ENCODE peak calls at places on chromosomes 16 and 17, in ten cellular contexts. X is AG04450, G is brain microvascular endothelial cell, E is transverse colon, B is mesendoderm, S is colonic mucosa, C is choroid plexus epithelial cell, D is neural progenitor cell, I is sigmoid colon, A is GM12865. U is an unnamed sample.

GRCh38 chr17:16259926-16260325 is 42.9 kb downstream of the PIGL start:
- DNase-seq in G (no peak), S (no peak), D (no peak), C (no peak), X (no peak), I (no peak), B (no peak), E (no peak), A (no peak), U (no peak)

GRCh38 chr17:4902540-4902939 is 358 bp downstream of the CHRNE start:
- DNase-seq in D (no peak), X (no peak), C (no peak), G (no peak), S (no peak), B (no peak), I (no peak), A (no peak), E (no peak), U (no peak)

GRCh38 chr16:55668337-55669281 is 12.8 kb downstream of the SLC6A2 start:
- DNase-seq in G (peak; percentile 10), I (no peak), E (no peak), D (no peak), C (no peak), B (peak; percentile 93), S (no peak), A (no peak), X (no peak), U (no peak)

GRCh38 chr16:71440669-71441347 is 1.0 kb downstream of the TLE7 start:
- DNase-seq in I (no peak), S (no peak), A (no peak), B (peak; percentile 42), G (no peak), C (no peak), E (no peak), D (peak; percentile 54), X (no peak), U (no peak)

GRCh38 chr17:80671039-80671822 is 126.6 kb downstream of the RPTOR start:
- DNase-seq in I (no peak), G (no peak), S (no peak), C (peak; percentile 22), E (no peak), D (no peak), B (no peak), X (no peak), A (no peak), U (no peak)

GRCh38 chr17:27993161-27993695 is 49.2 kb upstream of the NLK start:
- DNase-seq in A (no peak), B (no peak), X (no peak), E (no peak), I (no peak), C (no peak), G (no peak), S (no peak), D (no peak), U (no peak)

GRCh38 chr16:66133641-66134402 is 232.7 kb upstream of the CDH5 start:
- DNase-seq in S (no peak), X (peak; percentile 74), I (no peak), G (no peak), B (no peak), D (no peak), E (no peak), C (no peak), A (no peak), U (no peak)

GRCh38 chr17:57739402-57740224 is 5.5 kb downstream of the CCDC182 start:
- DNase-seq in S (peak; percentile 20), B (peak; percentile 58), C (peak; percentile 31), G (no peak), A (peak; percentile 52), D (peak; percentile 73), E (no peak), X (no peak), I (no peak), U (no peak)

GRCh38 chr16:73275024-73275423 is 227.1 kb upstream of the ZFHX3 start:
- DNase-seq in S (no peak), C (no peak), G (no peak), I (no peak), D (no peak), X (no peak), B (no peak), A (no peak), E (no peak), U (no peak)

GRCh38 chr16:14302031-14302398 is 230.9 kb downstream of the MRTFB start:
- DNase-seq in B (peak; percentile 79), D (peak; percentile 82), I (peak; percentile 79), S (peak; percentile 39), G (no peak), C (peak; percentile 46), A (peak; percentile 91), X (no peak), E (peak; percentile 59), U (no peak)

GRCh38 chr17:65055280-65055707 is 1.2 kb downstream of the GNA13 start:
- DNase-seq in G (no peak), X (no peak), A (no peak), D (no peak), S (no peak), C (no peak), E (no peak), B (no peak), I (no peak), U (no peak)

GRCh38 chr17:77404812-77405581 is 264.2 kb downstream of the SEC14L1 start:
- DNase-seq in C (peak; percentile 56), A (peak; percentile 89), D (no peak), E (peak; percentile 75), G (peak; percentile 74), B (no peak), S (peak; percentile 62), I (no peak), X (no peak), U (peak; percentile 74)
- H3K4me3 ChIP-seq in C (no peak overlapping the region), A (peak overlapping the region; percentile 9), D (no peak overlapping the region), E (no peak overlapping the region), G (no peak overlapping the region), B (no peak overlapping the region), S (no peak overlapping the region), I (no peak overlapping the region), X (no peak overlapping the region), U (peak overlapping the region; percentile 47)

GRCh38 chr16:15855704-15856003 is 1.2 kb downstream of the MYH11 start:
- DNase-seq in D (no peak), G (no peak), S (no peak), X (no peak), B (no peak), I (no peak), A (peak; percentile 73), C (no peak), E (no peak), U (peak; percentile 70)

GRCh38 chr16:15856217-15856616 is 611 bp downstream of the MYH11 start:
- DNase-seq in D (no peak), G (no peak), E (no peak), S (no peak), I (no peak), A (no peak), C (no peak), B (no peak), X (no peak), U (no peak)

GRCh38 chr16:15854061-15854460 is 2.8 kb downstream of the MYH11 start:
- DNase-seq in E (no peak), X (no peak), S (no peak), I (no peak), D (no peak), C (no peak), A (no peak), B (no peak), G (no peak), U (no peak)

GRCh38 chr16:15854906-15855703 is 1.7 kb downstream of the MYH11 start:
- DNase-seq in B (no peak), I (peak; percentile 86), S (no peak), X (no peak), C (no peak), A (no peak), D (no peak), E (peak; percentile 16), G (no peak), U (no peak)

DNA sequence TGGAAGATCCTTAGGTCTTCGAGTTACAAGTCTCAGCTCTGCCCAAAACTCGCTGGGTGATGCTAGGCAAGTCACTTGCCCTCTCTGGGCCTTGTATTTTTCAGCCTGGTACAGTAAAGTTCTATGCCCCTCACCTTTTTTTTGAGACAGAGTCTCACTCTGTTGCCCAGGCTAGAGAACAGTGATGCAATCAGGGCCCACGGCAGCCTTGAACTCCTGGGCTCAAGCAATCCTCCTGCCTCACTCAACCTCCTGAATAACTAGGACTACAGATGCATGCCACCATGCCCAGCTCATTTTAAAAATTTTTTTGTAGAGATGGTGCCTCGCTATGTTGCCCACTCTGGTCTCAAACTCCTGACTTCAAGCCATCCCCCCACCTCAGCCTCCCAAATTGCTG is 3.8 kb downstream of the MYH11 start:
- DNase-seq in S (no peak), E (no peak), B (no peak), X (no peak), C (no peak), G (no peak), A (no peak), I (no peak), D (no peak), U (no peak)
- H3K4me3 ChIP-seq in S (peak overlapping the region; percentile 11), E (peak overlapping the region; percentile 32), B (no peak overlapping the region), X (no peak overlapping the region), C (no peak overlapping the region), G (no peak overlapping the region), A (no peak overlapping the region), I (peak overlapping the region; percentile 67), D (no peak overlapping the region), U (no peak overlapping the region)

GRCh38 chr16:77823067-77823466 is 34.7 kb downstream of the VAT1L start:
- DNase-seq in I (no peak), B (no peak), E (no peak), C (no peak), G (no peak), X (no peak), D (no peak), A (no peak), S (no peak), U (no peak)
- H3K4me3 ChIP-seq in I (no peak overlapping the region), B (no peak overlapping the region), E (no peak overlapping the region), C (no peak overlapping the region), G (no peak overlapping the region), X (no peak overlapping the region), D (no peak overlapping the region), A (no peak overlapping the region), S (no peak overlapping the region), U (no peak overlapping the region)

GRCh38 chr16:81480856-81481821 is 36.5 kb downstream of the CMIP start:
- DNase-seq in S (peak; percentile 47), C (peak; percentile 42), G (peak; percentile 48), A (peak; percentile 97), E (peak; percentile 72), D (no peak), I (peak; percentile 81), X (no peak), B (no peak), U (peak; percentile 95)
- H3K4me3 ChIP-seq in S (no peak overlapping the region), C (no peak overlapping the region), G (no peak overlapping the region), A (peak overlapping the region; percentile 29), E (no peak overlapping the region), D (no peak overlapping the region), I (no peak overlapping the region), X (no peak overlapping the region), B (no peak overlapping the region), U (peak overlapping the region; percentile 13)

GRCh38 chr17:45248132-45248936 is 13.6 kb downstream of the SPATA32 start:
- DNase-seq in C (peak; percentile 31), S (peak; percentile 75), A (peak; percentile 91), E (peak; percentile 83), X (no peak), G (no peak), I (no peak), D (peak; percentile 81), B (peak; percentile 81), U (no peak)
- H3K4me3 ChIP-seq in C (peak overlapping the region; percentile 70), S (peak overlapping the region; percentile 59), A (peak overlapping the region; percentile 89), E (peak overlapping the region; percentile 49), X (peak overlapping the region; percentile 67), G (peak overlapping the region; percentile 58), I (peak overlapping the region; percentile 56), D (peak overlapping the region; percentile 77), B (peak overlapping the region; percentile 86), U (peak overlapping the region; percentile 76)

GRCh38 chr17:44219126-44219635 is 294 bp downstream of the UBTF start:
- DNase-seq in G (no peak), X (no peak), C (peak; percentile 72), I (peak; percentile 82), S (peak; percentile 61), D (peak; percentile 93), E (peak; percentile 69), A (peak; percentile 89), B (peak; percentile 79), U (no peak)
- H3K4me3 ChIP-seq in G (peak overlapping the region; percentile 82), X (peak overlapping the region; percentile 83), C (peak overlapping the region; percentile 90), I (peak overlapping the region; percentile 95), S (peak overlapping the region; percentile 89), D (peak overlapping the region; percentile 86), E (peak overlapping the region; percentile 84), A (peak overlapping the region; percentile 42), B (peak overlapping the region; percentile 73), U (peak overlapping the region; percentile 87)